ENCODE peak calls at places on chromosomes 7 and 10, in four cellular contexts. L, D, Q and R are unnamed samples.

GRCh38 chr10:119680050-119680449 is 28.9 kb downstream of the BAG3 start:
- DNase-seq in L (peak), D (no peak), Q (no peak), R (no peak)

GRCh38 chr7:41029072-41029492 is 673.8 kb downstream of the INHBA start:
- DNase-seq in Q (no peak), D (no peak), L (peak), R (no peak)

GRCh38 chr10:131871673-131872005 is 29.2 kb upstream of the PPP2R2D start:
- DNase-seq in Q (no peak), L (no peak), D (peak), R (no peak)

GRCh38 chr10:69327463-69328345 is 49.4 kb downstream of the HK1 start:
- DNase-seq in L (peak), D (peak), Q (no peak), R (peak)

GRCh38 chr7:105854516-105854915 is 21.9 kb downstream of the ATXN7L1 start:
- DNase-seq in L (no peak), Q (no peak), D (no peak), R (no peak)

GRCh38 chr7:129969881-129970446 is 17.2 kb upstream of the UBE2H start:
- DNase-seq in Q (no peak), L (peak), D (peak), R (no peak)

GRCh38 chr7:47373871-47374451 is 207.9 kb downstream of the TNS3 start:
- DNase-seq in Q (no peak), D (no peak), L (no peak), R (no peak)

GRCh38 chr7:17878621-17879020 is 61.7 kb downstream of the SNX13 start:
- DNase-seq in D (no peak), Q (no peak), L (no peak), R (no peak)

GRCh38 chr10:65861249-65861648 is 1064.6 kb upstream of the LRRTM3 start:
- DNase-seq in Q (no peak), L (peak), D (no peak), R (peak)

GRCh38 chr7:158047386-158048059 is 540.1 kb downstream of the PTPRN2 start:
- DNase-seq in D (no peak), Q (no peak), L (no peak), R (no peak)

GRCh38 chr7:129728875-129729467 is 117.5 kb downstream of the NRF1 start:
- DNase-seq in D (no peak), Q (no peak), L (no peak), R (no peak)

GRCh38 chr10:90179696-90180407 is 478.5 kb downstream of the KIF20B start:
- DNase-seq in Q (no peak), L (peak), D (no peak), R (no peak)

GRCh38 chr7:157056246-157056645 is 45.8 kb upstream of the MNX1 start:
- DNase-seq in D (no peak), Q (no peak), L (no peak), R (no peak)

GRCh38 chr10:46528171-46528671 is 28.2 kb downstream of the GPRIN2 start:
- DNase-seq in L (no peak), D (peak), Q (no peak), R (no peak)

GRCh38 chr7:139762886-139763285 is 14.9 kb downstream of the HIPK2 start:
- DNase-seq in Q (no peak), D (no peak), L (peak), R (no peak)

GRCh38 chr10:86231796-86232560 is 134.6 kb downstream of the GRID1 start:
- DNase-seq in D (no peak), Q (no peak), L (no peak), R (no peak)

GRCh38 chr10:91907914-91908357 is 1.4 kb downstream of the FGFBP3 start:
- DNase-seq in Q (no peak), D (peak), L (no peak), R (no peak)

GRCh38 chr7:90595341-90595800 is 750 bp upstream of the CDK14 start:
- DNase-seq in D (no peak), Q (no peak), L (peak), R (no peak)

GRCh38 chr7:18900801-18901200 is 216.6 kb downstream of the TWIST1 start:
- DNase-seq in Q (no peak), L (no peak), D (no peak), R (no peak)

GRCh38 chr10:14812271-14812670 is 25.6 kb downstream of the CDNF start:
- DNase-seq in L (no peak), D (no peak), Q (no peak), R (no peak)

GRCh38 chr7:133633055-133633454 is 380.2 kb downstream of the EXOC4 start:
- DNase-seq in Q (no peak), D (no peak), L (peak), R (no peak)

GRCh38 chr10:72943498-72944234 is 10.9 kb downstream of the PLA2G12B start:
- DNase-seq in L (no peak), Q (no peak), D (no peak), R (no peak)

GRCh38 chr10:4383683-4384082 is 442.3 kb upstream of the AKR1E2 start:
- DNase-seq in D (no peak), Q (no peak), L (no peak), R (no peak)

GRCh38 chr10:63901228-63901627 is 380.0 kb downstream of the REEP3 start:
- DNase-seq in Q (no peak), L (no peak), D (no peak), R (no peak)

GRCh38 chr7:35828817-35829216 is 28.0 kb downstream of the SEPTIN7 start:
- DNase-seq in D (no peak), L (no peak), Q (no peak), R (no peak)

GRCh38 chr7:129907122-129907741 is 45.5 kb downstream of the UBE2H start:
- DNase-seq in D (no peak), Q (no peak), L (no peak), R (no peak)

GRCh38 chr7:78673272-78673671 is 780.2 kb downstream of the MAGI2 start:
- DNase-seq in D (no peak), Q (no peak), L (no peak), R (no peak)

GRCh38 chr7:130891254-130892094 is 157.5 kb upstream of the KLF14 start:
- DNase-seq in D (peak), L (peak), Q (no peak), R (no peak)

GRCh38 chr10:47123889-47124288 is 176.1 kb upstream of the GDF10 start:
- DNase-seq in Q (no peak), D (no peak), L (no peak), R (no peak)

GRCh38 chr10:16519250-16519907 is 2.3 kb downstream of the C1QL3 start:
- DNase-seq in Q (no peak), D (no peak), L (no peak), R (peak)

GRCh38 chr10:71837085-71837827 is 13.8 kb downstream of the PSAP start:
- DNase-seq in D (peak), L (no peak), Q (peak), R (peak)

GRCh38 chr7:22879285-22879684 is 56.6 kb upstream of the TOMM7 start:
- DNase-seq in D (no peak), L (no peak), Q (no peak), R (no peak)

GRCh38 chr10:132113206-132113605 is 47.5 kb downstream of the JAKMIP3 start:
- DNase-seq in L (no peak), Q (no peak), D (no peak), R (no peak)

GRCh38 chr7:33933611-33934281 is 28.4 kb downstream of the BMPER start:
- DNase-seq in D (no peak), L (peak), Q (no peak), R (no peak)

GRCh38 chr7:150781961-150782360 is 18.2 kb downstream of the TMEM176B start:
- DNase-seq in D (no peak), L (no peak), Q (no peak), R (no peak)

GRCh38 chr7:150778014-150778737 is 22.0 kb downstream of the TMEM176B start:
- DNase-seq in L (no peak), Q (no peak), D (no peak), R (no peak)

GRCh38 chr7:150780249-150780648 is 19.9 kb downstream of the TMEM176B start:
- DNase-seq in Q (no peak), L (no peak), D (no peak), R (no peak)

GRCh38 chr7:150781016-150781415 is 19.1 kb downstream of the TMEM176B start:
- DNase-seq in D (no peak), Q (no peak), L (peak), R (no peak)

DNA sequence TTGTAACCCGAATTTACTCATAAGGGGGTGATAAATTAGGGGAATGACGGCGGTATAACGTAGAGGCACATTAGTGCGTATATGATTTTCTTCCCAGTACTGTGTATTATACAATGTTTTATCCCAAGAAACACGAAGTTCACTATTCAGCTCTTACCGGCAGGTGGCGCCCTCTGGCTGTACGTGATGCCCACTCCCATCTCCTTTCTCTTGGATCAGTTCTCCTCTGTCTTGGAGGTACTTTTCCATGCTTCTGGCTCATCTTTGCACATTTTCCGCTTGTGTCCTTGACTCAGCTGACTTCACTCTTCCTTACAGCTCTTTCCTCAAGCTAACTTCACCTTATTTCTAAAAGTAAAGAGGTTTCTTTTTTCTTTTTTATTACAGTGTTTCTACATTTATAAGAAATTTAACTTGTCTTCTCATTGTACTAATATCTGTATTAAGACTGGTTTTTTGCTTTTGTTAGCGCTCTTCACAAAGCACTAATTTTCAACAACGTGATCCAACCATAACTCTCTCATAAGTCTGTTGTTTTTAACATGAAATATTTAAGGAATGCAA is 21.3 kb downstream of the TMEM176B start:
- DNase-seq in L (peak), D (peak), Q (peak), R (no peak)
- TF ChIP-seq CTCF in L (peak), D (peak), Q (peak), R (peak)

GRCh38 chr7:107643938-107644703 is 16.5 kb upstream of the SLC26A4 start:
- DNase-seq in Q (no peak), L (no peak), D (no peak), R (no peak)

GRCh38 chr7:107643407-107643806 is 17.2 kb upstream of the SLC26A4 start:
- DNase-seq in L (peak), Q (no peak), D (no peak), R (no peak)

GRCh38 chr7:107638594-107638993 is 22.0 kb upstream of the SLC26A4 start:
- DNase-seq in L (no peak), D (no peak), Q (no peak), R (peak)
- H3K4me3 ChIP-seq in L (no peak), D (no peak), Q (no peak), R (no peak)

DNA sequence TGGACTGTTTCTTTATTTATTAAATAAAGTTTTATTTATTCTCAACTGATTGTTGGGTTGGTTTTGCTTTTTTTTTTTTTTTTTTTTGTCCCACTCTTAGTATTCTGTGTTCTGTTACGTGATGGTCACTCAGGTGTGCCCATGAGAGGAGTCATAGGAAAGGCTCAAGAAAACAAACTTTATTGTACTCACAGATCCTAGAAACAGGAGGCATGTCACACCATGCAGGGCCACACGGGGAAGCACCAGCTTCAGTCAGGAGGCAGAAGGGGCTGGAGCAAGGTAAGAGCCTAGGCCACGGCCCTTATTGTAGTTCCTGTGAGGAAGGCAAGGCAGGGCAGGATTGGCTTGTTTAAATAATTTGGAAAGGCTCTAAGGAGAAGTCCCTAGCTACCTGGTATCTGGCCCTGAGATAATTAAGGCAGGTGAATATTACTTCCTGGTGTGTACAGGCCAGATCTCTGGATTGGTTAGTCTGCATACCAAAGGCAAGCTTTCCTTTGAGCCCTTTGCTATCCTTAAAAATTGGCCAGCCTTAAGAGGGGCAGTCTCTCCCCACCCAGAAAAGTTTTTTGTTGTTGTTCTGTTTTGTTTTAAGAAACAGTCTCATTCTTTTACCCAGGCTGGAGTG is 8.3 kb downstream of the ATOH7 start:
- DNase-seq in Q (peak), L (no peak), D (no peak), R (no peak)
- TF ChIP-seq CTCF in Q (peak), L (peak), D (no peak), R (peak)

GRCh38 chr7:50644586-50644985 is 79.4 kb upstream of the DDC start:
- DNase-seq in Q (no peak), D (no peak), L (no peak), R (no peak)
- H3K4me3 ChIP-seq in Q (no peak), D (no peak), L (no peak), R (no peak)

GRCh38 chr10:70715853-70716795 is 43.8 kb downstream of the ADAMTS14 start:
- DNase-seq in D (no peak), L (peak), Q (no peak), R (no peak)
- TF ChIP-seq CTCF in D (no peak), L (no peak), Q (no peak), R (no peak)

GRCh38 chr7:91947948-91948347 is 7.3 kb downstream of the AKAP9 start:
- DNase-seq in L (no peak), D (no peak), Q (no peak), R (no peak)
- H3K4me3 ChIP-seq in L (no peak), D (no peak), Q (no peak), R (no peak)

GRCh38 chr10:58784361-58784760 is 271.7 kb downstream of the BICC1 start:
- DNase-seq in Q (no peak), L (no peak), D (no peak), R (no peak)

GRCh38 chr10:58778966-58779365 is 266.3 kb downstream of the BICC1 start:
- DNase-seq in L (no peak), Q (no peak), D (no peak), R (no peak)

GRCh38 chr10:58782876-58783859 is 270.5 kb downstream of the BICC1 start:
- DNase-seq in L (no peak), Q (no peak), D (peak), R (no peak)

GRCh38 chr10:58780481-58780880 is 267.8 kb downstream of the BICC1 start:
- DNase-seq in Q (no peak), D (no peak), L (no peak), R (no peak)

DNA sequence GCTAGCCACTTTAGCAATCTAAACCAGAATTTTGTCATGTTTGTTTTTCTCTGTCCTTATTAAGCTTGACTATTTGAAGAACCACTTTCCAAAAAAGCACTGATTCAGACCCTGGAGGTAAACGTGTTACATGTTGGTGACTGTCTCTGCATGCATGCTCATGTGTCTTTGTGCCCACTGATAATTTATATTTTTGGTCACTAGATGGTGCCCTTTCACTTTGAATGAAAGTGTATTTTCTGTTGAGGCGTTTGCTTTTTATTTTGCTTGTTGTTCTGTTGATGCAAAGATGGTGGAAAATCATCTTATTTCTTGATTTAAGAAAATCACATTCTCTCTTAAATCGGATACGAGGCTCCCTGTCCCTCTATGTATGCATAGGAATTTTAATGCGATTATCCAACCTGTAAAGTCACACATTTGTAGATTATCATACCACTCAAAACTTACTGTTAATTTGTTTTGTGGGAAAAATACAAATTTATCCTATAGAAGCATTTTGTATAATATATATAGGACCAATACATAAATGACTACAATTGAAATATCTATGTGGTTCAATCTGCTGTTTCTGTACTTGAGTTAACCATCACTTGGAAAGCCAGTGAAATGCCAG is 269.3 kb downstream of the BICC1 start:
- DNase-seq in Q (no peak), D (no peak), L (peak), R (no peak)
- TF ChIP-seq CTCF in Q (peak), D (peak), L (peak), R (peak)

GRCh38 chr7:143265017-143265693 is 1.9 kb downstream of the GSTK1 start:
- DNase-seq in Q (no peak), D (no peak), L (no peak), R (no peak)
- H3K4me3 ChIP-seq in Q (no peak), D (no peak), L (no peak), R (no peak)

GRCh38 chr10:97040248-97040584 is 145.5 kb downstream of the SLIT1 start:
- DNase-seq in D (no peak), Q (no peak), L (no peak), R (no peak)
- TF ChIP-seq CTCF in D (no peak), Q (no peak), L (no peak), R (no peak)